ENCODE peak calls at places on chromosomes 12 and 14, in ten cellular contexts. R is MM.1S; B is Peyer's patch; L is lung; D is upper lobe of right lung; J is tibial artery; A is IMR-90; F is transverse colon; M is H7; I is naive thymus-derived CD4-positive, alpha-beta T cell. O is an unnamed sample.

GRCh38 chr12:18690653-18691052 is 47.2 kb downstream of the PLCZ1 start:
- DNase-seq in A (peak; percentile 98), B (no peak), L (no peak), J (no peak), I (no peak), D (no peak), M (no peak), F (no peak), R (no peak), O (no peak)

GRCh38 chr14:96757456-96757855 is 39.7 kb upstream of the VRK1 start:
- DNase-seq in F (no peak), B (no peak), D (no peak), R (no peak), A (no peak), I (no peak), J (no peak), L (no peak), M (no peak), O (no peak)

GRCh38 chr12:104659058-104659457 is 202.3 kb downstream of the CHST11 start:
- DNase-seq in M (no peak), F (no peak), J (no peak), L (no peak), D (no peak), I (no peak), R (no peak), A (no peak), B (no peak), O (no peak)

GRCh38 chr12:59651230-59651920 is 55.5 kb downstream of the SLC16A7 start:
- DNase-seq in I (no peak), B (no peak), L (no peak), M (no peak), D (no peak), R (no peak), J (no peak), A (peak; percentile 25), F (no peak), O (no peak)

GRCh38 chr12:108629824-108630476 is 3.7 kb downstream of the SELPLG start:
- DNase-seq in L (peak; percentile 54), I (peak; percentile 87), J (peak; percentile 20), F (no peak), A (peak; percentile 87), M (peak; percentile 50), R (peak; percentile 44), D (peak; percentile 78), B (no peak), O (no peak)

GRCh38 chr14:98186140-98186539 is 1085.9 kb downstream of the BCL11B start:
- DNase-seq in L (no peak), J (no peak), R (no peak), I (no peak), A (no peak), D (no peak), M (no peak), F (no peak), B (no peak), O (no peak)

GRCh38 chr12:85575115-85576096 is 260.8 kb downstream of the RASSF9 start:
- DNase-seq in F (peak; percentile 32), M (peak; percentile 13), A (peak; percentile 64), I (no peak), B (no peak), L (no peak), D (no peak), R (peak; percentile 53), J (peak; percentile 39), O (peak; percentile 46)

GRCh38 chr14:101405171-101405883 is 156.0 kb upstream of the DIO3 start:
- DNase-seq in A (peak; percentile 69), F (peak; percentile 26), R (no peak), B (no peak), M (no peak), D (no peak), J (no peak), I (no peak), L (no peak), O (no peak)

GRCh38 chr12:7060353-7060954 is at the start of gene C1S:
- DNase-seq in J (peak; percentile 88), R (no peak), M (peak; percentile 87), D (peak; percentile 73), A (peak; percentile 99), I (no peak), L (peak; percentile 78), B (no peak), F (peak; percentile 54), O (no peak)

GRCh38 chr12:63319386-63319785 is 168.4 kb upstream of the AVPR1A start:
- DNase-seq in L (no peak), B (no peak), M (peak; percentile 20), I (no peak), R (no peak), D (no peak), J (no peak), F (no peak), A (no peak), O (no peak)

GRCh38 chr12:43847427-43847826 is 11.5 kb downstream of the TMEM117 start:
- DNase-seq in B (no peak), A (peak; percentile 41), L (no peak), M (no peak), J (no peak), R (no peak), F (no peak), D (no peak), I (no peak), O (no peak)

GRCh38 chr14:52852810-52853521 is 61.6 kb upstream of the GNPNAT1 start:
- DNase-seq in A (peak; percentile 20), J (no peak), F (no peak), B (no peak), L (no peak), M (no peak), I (no peak), R (no peak), D (no peak), O (no peak)

GRCh38 chr12:89373772-89374572 is 21.7 kb upstream of the DUSP6 start:
- DNase-seq in A (peak; percentile 90), B (no peak), I (no peak), J (peak; percentile 47), L (no peak), F (no peak), R (no peak), M (no peak), D (no peak), O (no peak)

GRCh38 chr12:89414322-89414721 is 62.0 kb upstream of the DUSP6 start:
- DNase-seq in R (no peak), F (no peak), J (no peak), B (no peak), D (no peak), I (no peak), A (no peak), L (no peak), M (no peak), O (no peak)

GRCh38 chr14:77613207-77613606 is 3.2 kb downstream of the SPTLC2 start:
- DNase-seq in I (no peak), A (no peak), L (no peak), M (no peak), F (no peak), B (no peak), J (no peak), D (no peak), R (no peak), O (peak; percentile 91)

GRCh38 chr14:35999264-35999663 is 173.1 kb downstream of the BRMS1L start:
- DNase-seq in B (no peak), D (no peak), I (no peak), R (no peak), J (no peak), L (no peak), M (no peak), F (no peak), A (no peak), O (peak; percentile 14)
- H3K27me3 ChIP-seq in B (no peaks in the 10 kb centered on the region), D (no peaks in the 10 kb centered on the region), I (no peaks in the 10 kb centered on the region), R (no peaks in the 10 kb centered on the region), J (no peaks in the 10 kb centered on the region), L (no peaks in the 10 kb centered on the region), M (no peaks in the 10 kb centered on the region), F (no peaks in the 10 kb centered on the region), A (peaks cover 3% of the 10 kb centered on the region), O (no peaks in the 10 kb centered on the region)

DNA sequence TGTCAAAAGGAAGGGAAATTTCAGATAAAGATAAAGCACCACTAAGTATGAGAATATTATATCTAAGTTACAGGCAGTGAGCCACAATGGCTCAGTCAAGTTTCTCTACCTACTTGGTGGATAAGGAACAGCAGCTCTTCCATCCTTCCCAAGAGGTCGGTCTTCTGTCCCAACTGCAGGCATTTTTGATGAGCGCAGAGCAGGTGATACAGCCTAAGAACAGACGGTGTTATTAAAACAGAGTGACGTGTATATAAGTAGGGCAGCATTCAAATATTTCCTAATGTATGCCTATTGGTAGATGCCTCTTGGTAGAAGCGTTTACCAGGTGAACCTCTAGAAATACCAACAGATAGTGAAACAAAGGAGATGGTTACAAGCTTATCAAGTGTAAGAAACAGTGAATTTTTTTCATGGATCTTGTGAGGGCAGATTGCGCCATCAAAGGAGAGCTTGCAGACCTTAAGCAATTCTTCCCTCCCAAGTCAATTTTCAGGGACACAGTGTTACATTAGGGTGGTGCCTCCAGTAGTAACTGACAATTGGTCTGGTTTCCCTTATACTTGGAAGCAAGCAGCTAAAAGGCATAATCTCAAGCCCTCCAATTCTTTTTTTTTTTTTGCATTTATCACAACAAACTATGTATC is 274.5 kb downstream of the MED13L start:
- DNase-seq in D (no peak), B (no peak), J (peak; percentile 46), F (no peak), L (no peak), M (no peak), I (no peak), R (no peak), A (peak; percentile 8), O (no peak)
- H3K36me3 ChIP-seq in D (peaks cover 56% of the 10 kb centered on the region), B (peaks cover 4% of the 10 kb centered on the region), J (peaks cover 48% of the 10 kb centered on the region), F (peaks cover 19% of the 10 kb centered on the region), L (peaks cover 9% of the 10 kb centered on the region), M (no peaks in the 10 kb centered on the region), I (peaks cover 44% of the 10 kb centered on the region), R (no peaks in the 10 kb centered on the region), A (peaks cover 23% of the 10 kb centered on the region), O (peaks cover 19% of the 10 kb centered on the region)

GRCh38 chr12:47194501-47194900 is 114.7 kb upstream of the AMIGO2 start:
- DNase-seq in B (no peak), R (peak; percentile 19), M (no peak), D (no peak), L (no peak), I (no peak), F (no peak), J (no peak), A (no peak), O (no peak)

GRCh38 chr12:47206450-47206830 is 126.7 kb upstream of the AMIGO2 start:
- DNase-seq in L (no peak), M (no peak), A (no peak), D (no peak), F (no peak), B (no peak), J (no peak), R (no peak), I (peak; percentile 23), O (no peak)

GRCh38 chr12:47205532-47206449 is 126.0 kb upstream of the AMIGO2 start:
- DNase-seq in M (no peak), L (no peak), R (no peak), B (no peak), I (peak; percentile 30), D (no peak), J (no peak), A (no peak), F (no peak), O (no peak)

GRCh38 chr12:47200446-47200845 is 120.7 kb upstream of the AMIGO2 start:
- DNase-seq in M (no peak), D (no peak), J (no peak), L (no peak), R (no peak), A (no peak), F (no peak), B (no peak), I (no peak), O (no peak)
- H3K27me3 ChIP-seq in M (no peaks in the 10 kb centered on the region), D (no peaks in the 10 kb centered on the region), J (no peaks in the 10 kb centered on the region), L (no peaks in the 10 kb centered on the region), R (no peaks in the 10 kb centered on the region), A (no peaks in the 10 kb centered on the region), F (no peaks in the 10 kb centered on the region), B (no peaks in the 10 kb centered on the region), I (no peaks in the 10 kb centered on the region), O (no peaks in the 10 kb centered on the region)

GRCh38 chr14:65065719-65066118 is 36.6 kb downstream of the MAX start:
- DNase-seq in M (no peak), F (no peak), L (no peak), I (no peak), J (no peak), A (no peak), R (no peak), D (no peak), B (no peak), O (no peak)
- H3K36me3 ChIP-seq in M (peaks cover 14% of the 10 kb centered on the region), F (no peaks in the 10 kb centered on the region), L (peaks cover 2% of the 10 kb centered on the region), I (peaks cover 89% of the 10 kb centered on the region), J (peaks cover 68% of the 10 kb centered on the region), A (peaks cover 40% of the 10 kb centered on the region), R (no peaks in the 10 kb centered on the region), D (peaks cover 68% of the 10 kb centered on the region), B (no peaks in the 10 kb centered on the region), O (peaks cover 32% of the 10 kb centered on the region)

O was measured in HAP-1.